ENCODE peak calls at places on chromosomes 1 and 21, in ten cellular contexts. P, L, T, V, D, G, Q, Z, X and R are unnamed samples.

GRCh38 chr1:6024376-6024775 is 21.3 kb upstream of the KCNAB2 start:
- DNase-seq in P (no peak), L (no peak), T (no peak), V (no peak), D (no peak), G (no peak), Q (no peak), Z (no peak), X (no peak), R (no peak)

GRCh38 chr1:63407002-63407401 is 39.6 kb downstream of the ALG6 start:
- DNase-seq in P (no peak), L (no peak), T (no peak), V (no peak), D (no peak), G (no peak), Q (no peak), Z (no peak), X (no peak), R (no peak)

GRCh38 chr1:248590055-248590454 is 7.4 kb downstream of the OR2T10 start:
- DNase-seq in P (no peak), L (no peak), T (no peak), V (no peak), D (no peak), G (no peak), Q (no peak), Z (no peak), X (no peak), R (no peak)

GRCh38 chr1:31101147-31101502 is 35.6 kb upstream of the PUM1 start:
- DNase-seq in P (peak; percentile 52), L (no peak), T (peak; percentile 24), V (peak; percentile 74), D (peak; percentile 20), G (no peak), Q (no peak), Z (no peak), X (peak; percentile 68), R (no peak)

GRCh38 chr1:7587108-7587507 is 184.0 kb upstream of the VAMP3 start:
- DNase-seq in P (no peak), L (no peak), T (no peak), V (no peak), D (no peak), G (no peak), Q (no peak), Z (no peak), X (no peak), R (no peak)

GRCh38 chr1:107076846-107077245 is 20.4 kb downstream of the PRMT6 start:
- DNase-seq in P (peak; percentile 32), L (no peak), T (peak; percentile 76), V (peak; percentile 72), D (peak; percentile 74), G (peak; percentile 3), Q (peak; percentile 10), Z (no peak), X (peak; percentile 91), R (no peak)

GRCh38 chr1:91427741-91428140 is 23.1 kb upstream of the HFM1 start:
- DNase-seq in P (no peak), L (no peak), T (no peak), V (no peak), D (no peak), G (no peak), Q (no peak), Z (no peak), X (no peak), R (no peak)

GRCh38 chr1:85295006-85295431 is 18.6 kb upstream of the BCL10 start:
- DNase-seq in P (no peak), L (no peak), T (peak; percentile 60), V (no peak), D (peak; percentile 90), G (no peak), Q (no peak), Z (no peak), X (no peak), R (no peak)

GRCh38 chr21:43740497-43741156 is 21.7 kb downstream of the PDXK start:
- DNase-seq in P (no peak), L (no peak), T (peak; percentile 38), V (peak; percentile 42), D (peak; percentile 79), G (no peak), Q (peak; percentile 73), Z (no peak), X (peak; percentile 53), R (no peak)

GRCh38 chr1:91166106-91166712 is 144.4 kb upstream of the ZNF644 start:
- DNase-seq in P (peak; percentile 77), L (peak; percentile 9), T (peak; percentile 54), V (peak; percentile 54), D (peak; percentile 57), G (no peak), Q (peak; percentile 87), Z (peak; percentile 69), X (peak; percentile 78), R (peak; percentile 81)

GRCh38 chr1:246265481-246265880 is 241.6 kb downstream of the SMYD3 start:
- DNase-seq in P (peak; percentile 13), L (no peak), T (no peak), V (no peak), D (no peak), G (no peak), Q (no peak), Z (no peak), X (no peak), R (no peak)

GRCh38 chr1:68051475-68051874 is 1.0 kb upstream of the DIRAS3 start:
- DNase-seq in P (peak; percentile 93), L (no peak), T (peak; percentile 64), V (peak; percentile 74), D (peak; percentile 10), G (no peak), Q (peak; percentile 83), Z (no peak), X (peak; percentile 90), R (no peak)

GRCh38 chr21:46049890-46050650 is 47.8 kb upstream of the COL6A2 start:
- DNase-seq in P (no peak), L (no peak), T (no peak), V (no peak), D (no peak), G (no peak), Q (no peak), Z (no peak), X (no peak), R (peak; percentile 89)

GRCh38 chr1:101148987-101149386 is 87.8 kb upstream of the S1PR1 start:
- DNase-seq in P (peak; percentile 16), L (no peak), T (peak; percentile 21), V (no peak), D (no peak), G (no peak), Q (no peak), Z (peak; percentile 38), X (peak; percentile 76), R (no peak)

GRCh38 chr1:224542783-224543440 is 73.2 kb upstream of the CNIH3 start:
- DNase-seq in P (peak; percentile 80), L (no peak), T (peak; percentile 85), V (peak; percentile 100), D (peak; percentile 88), G (peak; percentile 93), Q (no peak), Z (no peak), X (peak; percentile 97), R (peak; percentile 39)

GRCh38 chr1:240967070-240967724 is 355.2 kb upstream of the GREM2 start:
- DNase-seq in P (peak; percentile 35), L (no peak), T (peak; percentile 39), V (peak; percentile 17), D (peak; percentile 11), G (no peak), Q (peak; percentile 39), Z (peak; percentile 38), X (peak; percentile 47), R (no peak)

GRCh38 chr1:98794196-98794886 is 132.8 kb downstream of the SNX7 start:
- DNase-seq in P (peak; percentile 75), L (peak; percentile 19), T (peak; percentile 61), V (peak; percentile 70), D (peak; percentile 60), G (peak; percentile 53), Q (peak; percentile 72), Z (peak; percentile 86), X (peak; percentile 75), R (no peak)

GRCh38 chr1:243729956-243730355 is 120.1 kb downstream of the AKT3 start:
- DNase-seq in P (no peak), L (no peak), T (no peak), V (no peak), D (no peak), G (no peak), Q (no peak), Z (no peak), X (no peak), R (no peak)

GRCh38 chr1:41474490-41475271 is 9.8 kb downstream of the EDN2 start:
- DNase-seq in P (no peak), L (no peak), T (no peak), V (no peak), D (peak; percentile 42), G (no peak), Q (peak; percentile 72), Z (peak; percentile 46), X (peak; percentile 16), R (no peak)

GRCh38 chr1:50423670-50424000 is 392 bp upstream of the DMRTA2 start:
- DNase-seq in P (no peak), L (no peak), T (no peak), V (peak; percentile 33), D (peak; percentile 36), G (no peak), Q (no peak), Z (no peak), X (peak; percentile 54), R (peak; percentile 85)

GRCh38 chr1:211910136-211910884 is 79.7 kb upstream of the LPGAT1 start:
- DNase-seq in P (no peak), L (no peak), T (no peak), V (no peak), D (no peak), G (no peak), Q (no peak), Z (no peak), X (no peak), R (no peak)

GRCh38 chr1:66752000-66752592 is at the start of gene DYNLT5:
- DNase-seq in P (peak; percentile 81), L (no peak), T (peak; percentile 62), V (peak; percentile 71), D (no peak), G (no peak), Q (peak; percentile 77), Z (peak; percentile 41), X (peak; percentile 81), R (no peak)

GRCh38 chr1:23741609-23742008 is 1.7 kb upstream of the ELOA start:
- DNase-seq in P (no peak), L (no peak), T (peak; percentile 57), V (no peak), D (no peak), G (no peak), Q (no peak), Z (no peak), X (peak; percentile 34), R (no peak)

GRCh38 chr1:62415687-62416086 is 21.2 kb upstream of the USP1 start:
- DNase-seq in P (no peak), L (no peak), T (no peak), V (no peak), D (no peak), G (no peak), Q (no peak), Z (no peak), X (no peak), R (no peak)

GRCh38 chr1:36306902-36307456 is 811 bp downstream of the SH3D21 start:
- DNase-seq in P (peak; percentile 98), L (peak; percentile 88), T (peak; percentile 87), V (peak; percentile 83), D (peak; percentile 98), G (no peak), Q (peak; percentile 99), Z (peak; percentile 81), X (peak; percentile 97), R (peak; percentile 96)

GRCh38 chr1:225408249-225408648 is 19.6 kb downstream of the LBR start:
- DNase-seq in P (no peak), L (no peak), T (no peak), V (no peak), D (no peak), G (no peak), Q (no peak), Z (no peak), X (no peak), R (no peak)

GRCh38 chr1:182185822-182186756 is 124.6 kb upstream of the ZNF648 start:
- DNase-seq in P (peak; percentile 84), L (no peak), T (peak; percentile 74), V (peak; percentile 90), D (peak; percentile 95), G (no peak), Q (peak; percentile 29), Z (no peak), X (peak; percentile 92), R (no peak)

GRCh38 chr21:42309753-42310213 is 5.4 kb downstream of the TFF3 start:
- DNase-seq in P (peak; percentile 59), L (peak; percentile 65), T (no peak), V (no peak), D (peak; percentile 52), G (no peak), Q (peak; percentile 79), Z (peak; percentile 26), X (peak; percentile 29), R (no peak)